ENCODE peak calls at places on chromosomes 12 and 14, in nine cellular contexts. O is tibial nerve; R is RCC 7860; S is fibroblast of pulmonary artery; G is HCEC 1CT; V is activated naive CD4-positive, alpha-beta T cell treated with Interleukin-2 at 50 U/mL for 16 hours; Q is GM23248; P is NCI-H187; J is neural progenitor cell. T is an unnamed sample.

GRCh38 chr12:27383429-27384260 is 51.0 kb downstream of the BMAL2 start:
- DNase-seq in O (peak), R (peak), S (peak), G (peak), V (peak), Q (peak), P (peak), J (peak), T (peak)

GRCh38 chr12:67617619-67618018 is 30.9 kb upstream of the DYRK2 start:
- DNase-seq in O (no peak), R (no peak), S (no peak), G (no peak), V (no peak), Q (no peak), P (no peak), J (peak), T (no peak)

GRCh38 chr12:122111070-122111750 is 32.7 kb downstream of the MLXIP start:
- DNase-seq in O (no peak), R (no peak), S (no peak), G (no peak), V (no peak), Q (peak), P (peak), J (no peak), T (no peak)

GRCh38 chr12:16587514-16587913 is 18.4 kb downstream of the LMO3 start:
- DNase-seq in O (no peak), R (no peak), S (no peak), G (no peak), V (no peak), Q (no peak), P (no peak), J (no peak), T (no peak)

GRCh38 chr12:4416276-4416675 is 29.3 kb downstream of the FGF6 start:
- DNase-seq in O (no peak), R (no peak), S (no peak), G (no peak), V (no peak), Q (no peak), P (no peak), J (no peak), T (no peak)

GRCh38 chr14:37142835-37143499 is 29.4 kb downstream of the SLC25A21 start:
- DNase-seq in O (no peak), R (peak), S (peak), G (peak), V (no peak), Q (peak), P (no peak), J (peak), T (no peak)

GRCh38 chr14:90416649-90417237 is 19.9 kb downstream of the CALM1 start:
- DNase-seq in O (no peak), R (no peak), S (peak), G (no peak), V (no peak), Q (no peak), P (no peak), J (no peak), T (no peak)

GRCh38 chr12:1314523-1314922 is 279.9 kb downstream of the FBXL14 start:
- DNase-seq in O (no peak), R (no peak), S (no peak), G (no peak), V (no peak), Q (no peak), P (no peak), J (no peak), T (no peak)

GRCh38 chr12:96445743-96446655 is 43.4 kb upstream of the CFAP54 start:
- DNase-seq in O (no peak), R (peak), S (peak), G (peak), V (peak), Q (peak), P (no peak), J (no peak), T (no peak)

GRCh38 chr12:1798734-1799067 is 21.7 kb upstream of the LRTM2 start:
- DNase-seq in O (no peak), R (no peak), S (no peak), G (no peak), V (no peak), Q (no peak), P (no peak), J (no peak), T (no peak)

GRCh38 chr12:119301367-119301766 is 33.2 kb upstream of the CCDC60 start:
- DNase-seq in O (no peak), R (no peak), S (no peak), G (no peak), V (no peak), Q (no peak), P (no peak), J (no peak), T (no peak)

GRCh38 chr14:64812412-64812811 is 67.3 kb downstream of the SPTB start:
- DNase-seq in O (no peak), R (no peak), S (no peak), G (no peak), V (peak), Q (no peak), P (peak), J (peak), T (no peak)

GRCh38 chr12:9702239-9702638 is 30.7 kb downstream of the CLECL1 start:
- DNase-seq in O (no peak), R (no peak), S (no peak), G (no peak), V (peak), Q (no peak), P (no peak), J (no peak), T (no peak)

GRCh38 chr12:57456145-57456700 is 1.1 kb downstream of the INHBE start:
- DNase-seq in O (no peak), R (peak), S (peak), G (peak), V (peak), Q (peak), P (peak), J (peak), T (no peak)

GRCh38 chr12:62166525-62166924 is 93.7 kb upstream of the USP15 start:
- DNase-seq in O (no peak), R (no peak), S (no peak), G (no peak), V (no peak), Q (peak), P (no peak), J (no peak), T (no peak)

GRCh38 chr14:92425101-92425500 is 88.5 kb upstream of the RIN3 start:
- DNase-seq in O (no peak), R (peak), S (peak), G (peak), V (no peak), Q (peak), P (no peak), J (no peak), T (no peak)

GRCh38 chr14:20343855-20344205 is 395 bp downstream of the PARP2 start:
- DNase-seq in O (no peak), R (no peak), S (peak), G (peak), V (no peak), Q (peak), P (no peak), J (no peak), T (no peak)

GRCh38 chr12:100375023-100375737 is 18.3 kb downstream of the SLC17A8 start:
- DNase-seq in O (peak), R (no peak), S (peak), G (peak), V (no peak), Q (peak), P (peak), J (peak), T (peak)

GRCh38 chr14:101454229-101454628 is 107.1 kb upstream of the DIO3 start:
- DNase-seq in O (no peak), R (no peak), S (no peak), G (no peak), V (no peak), Q (no peak), P (no peak), J (no peak), T (no peak)

GRCh38 chr14:73661872-73662271 is 17.1 kb downstream of the DNAL1 start:
- DNase-seq in O (no peak), R (no peak), S (no peak), G (peak), V (no peak), Q (peak), P (no peak), J (no peak), T (no peak)

GRCh38 chr14:37599527-37600368 is 4.3 kb downstream of the TTC6 start:
- DNase-seq in O (no peak), R (no peak), S (no peak), G (no peak), V (no peak), Q (peak), P (no peak), J (peak), T (no peak)

GRCh38 chr12:121504505-121504904 is 76.3 kb downstream of the KDM2B start:
- DNase-seq in O (no peak), R (no peak), S (no peak), G (no peak), V (no peak), Q (no peak), P (no peak), J (no peak), T (no peak)

GRCh38 chr14:28875937-28876910 is 109.6 kb downstream of the FOXG1 start:
- DNase-seq in O (no peak), R (no peak), S (no peak), G (no peak), V (no peak), Q (no peak), P (peak), J (peak), T (no peak)

GRCh38 chr12:88650715-88651114 is 70.4 kb upstream of the KITLG start:
- DNase-seq in O (no peak), R (no peak), S (peak), G (peak), V (no peak), Q (peak), P (no peak), J (no peak), T (no peak)

GRCh38 chr12:121038861-121039654 is at the start of gene OASL:
- DNase-seq in O (no peak), R (no peak), S (peak), G (peak), V (peak), Q (peak), P (no peak), J (no peak), T (peak)

GRCh38 chr12:3225796-3226180 is 148.6 kb downstream of the TSPAN9 start:
- DNase-seq in O (no peak), R (no peak), S (no peak), G (no peak), V (no peak), Q (no peak), P (no peak), J (no peak), T (no peak)

GRCh38 chr12:66188584-66189475 is at the start of gene IRAK3:
- DNase-seq in O (peak), R (no peak), S (peak), G (peak), V (peak), Q (peak), P (no peak), J (peak), T (peak)